ENCODE peak calls at places on chromosome 3, in eight cellular contexts. C is esophagus muscularis mucosa, E is A549, W is gastrocnemius medialis, Y is body of pancreas, L is ovary, J is spleen, M is heart left ventricle. D is an unnamed sample.

GRCh38 chr3:99545941-99546580 is 92.3 kb upstream of the COL8A1 start:
- DNase-seq in W (no peak), L (no peak), M (no peak), J (no peak), C (no peak), Y (no peak), E (no peak), D (no peak)

GRCh38 chr3:161305095-161305991 is 66.0 kb downstream of the SPTSSB start:
- DNase-seq in M (no peak), J (no peak), W (no peak), C (no peak), L (no peak), E (peak; percentile 31), Y (no peak), D (no peak)

GRCh38 chr3:125250973-125251372 is 38.4 kb upstream of the SLC12A8 start:
- DNase-seq in L (no peak), J (no peak), C (no peak), Y (no peak), M (no peak), E (no peak), W (no peak), D (no peak)

GRCh38 chr3:106281231-106281630 is 412.4 kb upstream of the CBLB start:
- DNase-seq in J (no peak), Y (no peak), L (no peak), M (no peak), W (no peak), C (no peak), E (no peak), D (no peak)

GRCh38 chr3:106379251-106379750 is 510.5 kb upstream of the CBLB start:
- DNase-seq in M (no peak), W (no peak), Y (no peak), J (no peak), C (no peak), E (no peak), L (no peak), D (no peak)

GRCh38 chr3:1766384-1766783 is 332.3 kb upstream of the CNTN4 start:
- DNase-seq in L (no peak), J (no peak), C (no peak), Y (no peak), W (no peak), E (no peak), M (no peak), D (no peak)

GRCh38 chr3:106728315-106728821 is 648.9 kb upstream of the CCDC54 start:
- DNase-seq in M (no peak), Y (no peak), W (no peak), J (no peak), C (no peak), L (no peak), E (peak; percentile 9), D (no peak)

GRCh38 chr3:68973635-68974034 is 39.8 kb downstream of the EOGT start:
- DNase-seq in M (no peak), L (no peak), J (no peak), Y (no peak), E (no peak), W (no peak), C (peak; percentile 47), D (no peak)

GRCh38 chr3:31531992-31532586 is 636 bp upstream of the STT3B start:
- DNase-seq in W (peak; percentile 99), C (peak; percentile 99), J (peak; percentile 100), L (peak; percentile 99), E (peak; percentile 94), Y (peak; percentile 99), M (peak; percentile 100), D (peak; percentile 94)

GRCh38 chr3:21914451-21914850 is 163.4 kb upstream of the ZNF385D start:
- DNase-seq in E (no peak), W (no peak), L (no peak), M (no peak), J (no peak), Y (no peak), C (no peak), D (no peak)

GRCh38 chr3:82293867-82294266 is 532.4 kb upstream of the GBE1 start:
- DNase-seq in E (no peak), L (no peak), C (no peak), W (no peak), J (no peak), Y (no peak), M (no peak), D (no peak)

GRCh38 chr3:63877737-63878393 is 14.2 kb downstream of the ATXN7 start:
- DNase-seq in L (no peak), Y (no peak), W (no peak), M (no peak), E (no peak), C (no peak), J (no peak), D (no peak)

GRCh38 chr3:62378329-62378789 is 5.0 kb upstream of the FEZF2 start:
- DNase-seq in E (no peak), W (no peak), J (no peak), C (no peak), L (no peak), M (no peak), Y (no peak), D (no peak)

GRCh38 chr3:49244589-49245205 is 32.3 kb downstream of the C3orf62 start:
- DNase-seq in L (no peak), Y (no peak), M (no peak), J (no peak), C (no peak), E (peak; percentile 33), W (no peak), D (no peak)

GRCh38 chr3:50662408-50662807 is 12.3 kb upstream of the DOCK3 start:
- DNase-seq in C (no peak), L (no peak), Y (no peak), W (no peak), E (no peak), M (no peak), J (no peak), D (no peak)

GRCh38 chr3:142175478-142175877 is 26.1 kb upstream of the TFDP2 start:
- DNase-seq in E (no peak), J (no peak), M (no peak), C (no peak), Y (no peak), W (no peak), L (no peak), D (no peak)

GRCh38 chr3:140198242-140198641 is 263.3 kb downstream of the CLSTN2 start:
- DNase-seq in J (no peak), W (no peak), C (peak; percentile 74), M (no peak), Y (no peak), L (no peak), E (no peak), D (no peak)

GRCh38 chr3:96863129-96863740 is 48.8 kb downstream of the EPHA6 start:
- DNase-seq in M (no peak), C (no peak), E (no peak), Y (peak; percentile 22), J (no peak), W (no peak), L (no peak), D (no peak)

GRCh38 chr3:64176461-64176996 is 48.7 kb downstream of the PRICKLE2 start:
- DNase-seq in M (no peak), W (no peak), E (no peak), J (no peak), C (peak; percentile 47), L (no peak), Y (no peak), D (no peak)

GRCh38 chr3:137121704-137122314 is 164.0 kb downstream of the IL20RB start:
- DNase-seq in C (no peak), J (no peak), W (no peak), E (no peak), L (no peak), M (peak; percentile 34), Y (peak; percentile 15), D (no peak)

GRCh38 chr3:159458010-159458409 is 530.6 kb upstream of the IL12A start:
- DNase-seq in M (no peak), J (no peak), L (no peak), Y (no peak), C (peak; percentile 53), W (no peak), E (no peak), D (no peak)

GRCh38 chr3:172181936-172182708 is 142.7 kb downstream of the FNDC3B start:
- DNase-seq in C (no peak), Y (no peak), E (no peak), M (no peak), W (no peak), L (no peak), J (no peak), D (no peak)

GRCh38 chr3:90062631-90063200 is 955.3 kb downstream of the EPHA3 start:
- DNase-seq in E (no peak), L (no peak), M (no peak), W (no peak), Y (no peak), J (no peak), C (no peak), D (no peak)

GRCh38 chr3:134300520-134300919 is 49.9 kb upstream of the RYK start:
- DNase-seq in M (no peak), W (no peak), C (no peak), J (no peak), L (no peak), Y (no peak), E (no peak), D (no peak)

GRCh38 chr3:128149632-128150031 is 3.6 kb upstream of the EEFSEC start:
- DNase-seq in L (no peak), M (peak; percentile 43), C (no peak), Y (no peak), W (peak; percentile 23), J (no peak), E (no peak), D (no peak)

DNA sequence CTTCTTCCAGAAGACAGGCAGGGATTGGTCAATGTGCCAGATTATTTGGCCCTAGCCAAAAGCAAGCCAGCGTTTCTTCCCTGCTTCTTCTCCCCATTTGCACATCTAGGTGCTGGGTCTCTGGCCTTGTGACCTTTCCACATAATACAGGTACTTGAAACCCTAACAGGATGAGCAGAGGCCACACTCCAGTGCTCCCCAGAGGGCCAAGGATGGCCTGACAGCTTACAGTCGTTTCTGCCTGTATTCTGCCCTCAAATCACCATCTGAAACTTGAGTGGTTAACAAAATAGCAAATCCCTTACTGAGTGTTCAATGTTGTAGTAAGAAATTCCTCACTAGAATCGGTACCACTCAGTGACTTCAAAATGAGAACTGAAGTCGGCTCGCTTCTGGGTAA is 29.1 kb downstream of the MKRN2 start:
- DNase-seq in L (no peak), E (no peak), Y (no peak), J (no peak), C (no peak), M (no peak), W (no peak), D (no peak)
- TF ChIP-seq POLR2A in L (no peak), E (no peak), Y (no peak), J (no peak), C (no peak), M (no peak), W (no peak), D (no peak)

GRCh38 chr3:52373676-52374075 is 57.6 kb downstream of the DNAH1 start:
- DNase-seq in J (no peak), W (no peak), L (no peak), C (no peak), M (no peak), Y (no peak), E (no peak), D (no peak)
- H3K4me3 ChIP-seq in J (no peak overlapping the region), W (no peak overlapping the region), L (no peak overlapping the region), C (peak overlapping the region; percentile 18), M (peak overlapping the region; percentile 24), Y (no peak overlapping the region), E (no peak overlapping the region), D (no peak overlapping the region)

GRCh38 chr3:113535898-113536297 is 3.5 kb downstream of the SIDT1 start:
- DNase-seq in L (no peak), J (no peak), W (no peak), C (no peak), E (no peak), Y (no peak), M (no peak), D (no peak)
- TF ChIP-seq CTCF in L (no peak), J (peak; percentile 25), W (no peak), C (no peak), E (peak; percentile 13), Y (no peak), M (no peak), D (no peak)

GRCh38 chr3:42226470-42227425 is 39.2 kb downstream of the CCK start:
- DNase-seq in L (no peak), C (no peak), Y (no peak), J (no peak), E (no peak), W (no peak), M (no peak), D (no peak)
- TF ChIP-seq POLR2A in L (no peak), C (no peak), Y (no peak), J (no peak), E (no peak), W (no peak), M (no peak), D (no peak)